ENCODE peak calls at places on chromosomes 16 and 17, in nine cellular contexts. X is NCI-H1048, W is amniotic stem cell, N is HEK293T, G is Right ventricle myocardium superior, D is A549, A is left cardiac atrium, O is NAMALWA, E is anterior cingulate cortex. C is an unnamed sample.
A peak's percentile ranks its signal among the peaks of the same experiment; 100 is the strongest.

GRCh38 chr17:70609566-70609965 is 440.2 kb downstream of the KCNJ2 start:
- DNase-seq in X (no peak), W (no peak), N (no peak), G (no peak), D (no peak), A (no peak), O (no peak), E (peak; percentile 19), C (no peak)

GRCh38 chr16:65445313-65446260 is 323.7 kb upstream of the CDH11 start:
- DNase-seq in X (no peak), W (no peak), N (no peak), G (no peak), D (no peak), A (no peak), O (no peak), E (no peak), C (no peak)

GRCh38 chr17:76054112-76054476 is 18.2 kb downstream of the SRP68 start:
- DNase-seq in X (no peak), W (no peak), N (no peak), G (no peak), D (no peak), A (no peak), O (no peak), E (no peak), C (no peak)

GRCh38 chr16:49528035-49528434 is 154.4 kb downstream of the C16orf78 start:
- DNase-seq in X (no peak), W (no peak), N (no peak), G (no peak), D (no peak), A (peak; percentile 41), O (no peak), E (no peak), C (peak; percentile 17)

GRCh38 chr16:25859645-25860044 is 167.9 kb downstream of the HS3ST4 start:
- DNase-seq in X (no peak), W (no peak), N (no peak), G (no peak), D (no peak), A (no peak), O (no peak), E (no peak), C (no peak)

GRCh38 chr17:48577946-48578615 is at the start of gene HOXB4:
- DNase-seq in X (no peak), W (no peak), N (no peak), G (peak; percentile 83), D (no peak), A (peak; percentile 69), O (peak; percentile 78), E (no peak), C (peak; percentile 49)

GRCh38 chr16:73016488-73016830 is 31.5 kb downstream of the ZFHX3 start:
- DNase-seq in X (no peak), W (no peak), N (no peak), G (no peak), D (peak; percentile 22), A (no peak), O (no peak), E (no peak), C (peak; percentile 83)

GRCh38 chr16:2150418-2151187 is 2.2 kb downstream of the RAB26 start:
- DNase-seq in X (no peak), W (no peak), N (no peak), G (peak; percentile 58), D (peak; percentile 73), A (no peak), O (peak; percentile 54), E (no peak), C (no peak)

GRCh38 chr16:14284371-14284770 is 213.3 kb downstream of the MRTFB start:
- DNase-seq in X (no peak), W (no peak), N (no peak), G (no peak), D (no peak), A (no peak), O (no peak), E (no peak), C (no peak)

GRCh38 chr16:28105954-28106353 is 42.4 kb upstream of the GSG1L start:
- DNase-seq in X (no peak), W (no peak), N (no peak), G (no peak), D (no peak), A (no peak), O (no peak), E (no peak), C (no peak)

GRCh38 chr16:466651-467050 is 41.2 kb downstream of the RAB11FIP3 start:
- DNase-seq in X (no peak), W (no peak), N (no peak), G (no peak), D (no peak), A (no peak), O (no peak), E (no peak), C (no peak)

GRCh38 chr16:74608944-74609343 is 2.0 kb upstream of the GLG1 start:
- DNase-seq in X (no peak), W (no peak), N (no peak), G (no peak), D (no peak), A (no peak), O (no peak), E (no peak), C (no peak)

GRCh38 chr17:60229189-60229802 is 79.5 kb downstream of the CA4 start:
- DNase-seq in X (no peak), W (no peak), N (no peak), G (no peak), D (peak; percentile 57), A (no peak), O (peak; percentile 35), E (no peak), C (no peak)

GRCh38 chr17:69819316-69820087 is 255.5 kb upstream of the KCNJ16 start:
- DNase-seq in X (no peak), W (no peak), N (no peak), G (no peak), D (no peak), A (no peak), O (no peak), E (no peak), C (no peak)

GRCh38 chr17:64992325-64992802 is 64.2 kb downstream of the GNA13 start:
- DNase-seq in X (no peak), W (no peak), N (no peak), G (no peak), D (peak; percentile 74), A (no peak), O (no peak), E (no peak), C (peak; percentile 70)

GRCh38 chr16:77432264-77432663 is 2.6 kb downstream of the ADAMTS18 start:
- DNase-seq in X (no peak), W (no peak), N (no peak), G (no peak), D (no peak), A (no peak), O (no peak), E (no peak), C (no peak)

GRCh38 chr16:17372383-17372782 is 98.4 kb downstream of the XYLT1 start:
- DNase-seq in X (no peak), W (no peak), N (no peak), G (no peak), D (no peak), A (no peak), O (peak; percentile 14), E (no peak), C (no peak)

GRCh38 chr16:54098247-54098646 is 188.3 kb downstream of the IRX3 start:
- DNase-seq in X (no peak), W (no peak), N (no peak), G (no peak), D (no peak), A (no peak), O (no peak), E (no peak), C (no peak)

GRCh38 chr16:49649013-49649785 is 206.7 kb downstream of the ZNF423 start:
- DNase-seq in X (no peak), W (no peak), N (no peak), G (no peak), D (no peak), A (no peak), O (no peak), E (no peak), C (peak; percentile 75)

GRCh38 chr16:89052824-89053724 is 40.6 kb upstream of the ACSF3 start:
- DNase-seq in X (peak; percentile 59), W (no peak), N (no peak), G (no peak), D (peak; percentile 76), A (no peak), O (no peak), E (peak; percentile 65), C (no peak)

GRCh38 chr16:5041604-5042133 is 7.9 kb upstream of the NAGPA start:
- DNase-seq in X (no peak), W (no peak), N (no peak), G (no peak), D (no peak), A (no peak), O (no peak), E (no peak), C (peak; percentile 66)

GRCh38 chr16:86575754-86576557 is 2.4 kb upstream of the FOXL1 start:
- DNase-seq in X (no peak), W (no peak), N (peak; percentile 83), G (peak; percentile 91), D (peak; percentile 76), A (peak; percentile 84), O (no peak), E (no peak), C (peak; percentile 89)

GRCh38 chr16:87764600-87765472 is 950 bp downstream of the KLHDC4 start:
- DNase-seq in X (no peak), W (no peak), N (peak; percentile 26), G (no peak), D (no peak), A (no peak), O (peak; percentile 29), E (no peak), C (no peak)